ENCODE peak calls at places on chromosomes 3 and 15, in eight cellular contexts. One of them, this sample, is unnamed.
A peak's percentile ranks its signal among the peaks of the same experiment; 100 is the strongest.

GRCh38 chr3:151282921-151283320 is 4.6 kb upstream of the P2RY14 start:
- DNase-seq in IMR-90: peak; percentile 83
- DNase-seq in neural progenitor cell: peak; percentile 36
- DNase-seq in PC-9: peak; percentile 54
- DNase-seq in GM12878: no peak
- DNase-seq in hepatocyte: peak; percentile 52
- DNase-seq in HCT116: peak; percentile 51
- DNase-seq in fibroblast of lung: peak; percentile 49
- DNase-seq in this sample: peak; percentile 41

GRCh38 chr15:100572362-100572983 is 29.5 kb downstream of the LINS1 start:
- DNase-seq in IMR-90: peak; percentile 23
- DNase-seq in neural progenitor cell: no peak
- DNase-seq in PC-9: no peak
- DNase-seq in GM12878: no peak
- DNase-seq in hepatocyte: peak; percentile 11
- DNase-seq in HCT116: no peak
- DNase-seq in fibroblast of lung: no peak
- DNase-seq in this sample: peak; percentile 4

GRCh38 chr3:111639316-111639715 is 44.2 kb upstream of the ZBED2 start:
- DNase-seq in IMR-90: no peak
- DNase-seq in neural progenitor cell: no peak
- DNase-seq in PC-9: no peak
- DNase-seq in GM12878: no peak
- DNase-seq in hepatocyte: no peak
- DNase-seq in HCT116: no peak
- DNase-seq in fibroblast of lung: no peak
- DNase-seq in this sample: peak; percentile 6

GRCh38 chr3:55910543-55910942 is 423.4 kb upstream of the WNT5A start:
- DNase-seq in IMR-90: peak; percentile 19
- DNase-seq in neural progenitor cell: no peak
- DNase-seq in PC-9: no peak
- DNase-seq in GM12878: no peak
- DNase-seq in hepatocyte: no peak
- DNase-seq in HCT116: no peak
- DNase-seq in fibroblast of lung: no peak
- DNase-seq in this sample: no peak

GRCh38 chr3:99881121-99881524 is 63.5 kb downstream of the CMSS1 start:
- DNase-seq in IMR-90: no peak
- DNase-seq in neural progenitor cell: no peak
- DNase-seq in PC-9: no peak
- DNase-seq in GM12878: no peak
- DNase-seq in hepatocyte: no peak
- DNase-seq in HCT116: no peak
- DNase-seq in fibroblast of lung: no peak
- DNase-seq in this sample: no peak

GRCh38 chr3:15384510-15385237 is 42.7 kb downstream of the METTL6 start:
- DNase-seq in IMR-90: no peak
- DNase-seq in neural progenitor cell: no peak
- DNase-seq in PC-9: no peak
- DNase-seq in GM12878: peak; percentile 84
- DNase-seq in hepatocyte: no peak
- DNase-seq in HCT116: no peak
- DNase-seq in fibroblast of lung: no peak
- DNase-seq in this sample: no peak

GRCh38 chr3:132034097-132034485 is 723 bp downstream of the CPNE4 start:
- DNase-seq in IMR-90: no peak
- DNase-seq in neural progenitor cell: peak; percentile 12
- DNase-seq in PC-9: no peak
- DNase-seq in GM12878: no peak
- DNase-seq in hepatocyte: no peak
- DNase-seq in HCT116: no peak
- DNase-seq in fibroblast of lung: no peak
- DNase-seq in this sample: peak; percentile 48

GRCh38 chr3:161403251-161403650 is 31.9 kb upstream of the SPTSSB start:
- DNase-seq in IMR-90: no peak
- DNase-seq in neural progenitor cell: no peak
- DNase-seq in PC-9: no peak
- DNase-seq in GM12878: no peak
- DNase-seq in hepatocyte: no peak
- DNase-seq in HCT116: no peak
- DNase-seq in fibroblast of lung: peak; percentile 32
- DNase-seq in this sample: no peak

DNA sequence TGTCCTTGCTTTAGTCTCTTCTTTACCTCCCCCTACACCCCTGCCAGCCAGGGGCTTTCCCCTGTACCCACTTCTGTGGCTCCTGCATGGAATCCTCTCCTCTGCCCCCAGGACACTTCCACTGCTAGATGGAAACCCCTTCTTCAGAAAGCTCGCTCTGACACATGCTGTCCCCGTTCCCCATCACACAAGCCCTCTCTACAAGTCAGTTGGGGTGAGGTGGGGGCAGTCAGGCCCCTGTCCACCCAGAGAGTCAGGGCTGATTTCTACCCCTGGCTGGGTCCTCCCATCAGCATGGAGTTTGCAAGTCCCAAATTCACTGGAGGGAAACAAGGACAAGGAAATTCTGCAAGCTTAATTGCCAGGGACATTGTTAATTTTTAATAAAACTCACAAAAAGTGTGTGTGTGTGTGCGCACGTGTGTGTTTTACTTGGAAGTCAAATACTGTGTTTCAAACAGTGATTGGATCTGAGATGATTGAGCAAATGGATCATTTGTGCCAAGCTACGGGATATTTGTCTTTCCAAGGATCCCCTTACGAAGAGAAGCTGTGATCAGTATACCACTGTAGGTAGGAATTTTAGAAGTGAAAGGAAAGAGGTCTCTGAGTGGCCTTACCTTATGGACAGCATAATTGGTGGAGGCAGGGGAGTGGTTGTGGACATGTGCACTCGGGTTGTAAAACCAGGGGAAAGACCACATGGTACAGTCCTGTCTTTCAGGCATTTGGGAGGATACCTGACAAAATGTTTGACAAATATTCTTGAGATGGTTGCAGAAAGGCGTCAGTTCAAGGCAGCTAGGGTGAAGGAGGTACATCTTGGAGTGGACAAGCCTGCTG is 1.5 kb upstream of the AMOTL2 start:
- DNase-seq in IMR-90: no peak
- DNase-seq in neural progenitor cell: no peak
- DNase-seq in PC-9: no peak
- DNase-seq in GM12878: no peak
- DNase-seq in hepatocyte: peak; percentile 6
- DNase-seq in HCT116: no peak
- DNase-seq in fibroblast of lung: no peak
- DNase-seq in this sample: no peak
- H2AFZ ChIP-seq in IMR-90: peak overlapping the region; percentile 45
- H2AFZ ChIP-seq in neural progenitor cell: peak overlapping the region; percentile 83
- H2AFZ ChIP-seq in PC-9: no peak overlapping the region
- H2AFZ ChIP-seq in GM12878: no peak overlapping the region
- H2AFZ ChIP-seq in hepatocyte: no peak overlapping the region
- H2AFZ ChIP-seq in HCT116: peak overlapping the region; percentile 73
- H2AFZ ChIP-seq in fibroblast of lung: no peak overlapping the region
- H2AFZ ChIP-seq in this sample: peak overlapping the region; percentile 34

DNA sequence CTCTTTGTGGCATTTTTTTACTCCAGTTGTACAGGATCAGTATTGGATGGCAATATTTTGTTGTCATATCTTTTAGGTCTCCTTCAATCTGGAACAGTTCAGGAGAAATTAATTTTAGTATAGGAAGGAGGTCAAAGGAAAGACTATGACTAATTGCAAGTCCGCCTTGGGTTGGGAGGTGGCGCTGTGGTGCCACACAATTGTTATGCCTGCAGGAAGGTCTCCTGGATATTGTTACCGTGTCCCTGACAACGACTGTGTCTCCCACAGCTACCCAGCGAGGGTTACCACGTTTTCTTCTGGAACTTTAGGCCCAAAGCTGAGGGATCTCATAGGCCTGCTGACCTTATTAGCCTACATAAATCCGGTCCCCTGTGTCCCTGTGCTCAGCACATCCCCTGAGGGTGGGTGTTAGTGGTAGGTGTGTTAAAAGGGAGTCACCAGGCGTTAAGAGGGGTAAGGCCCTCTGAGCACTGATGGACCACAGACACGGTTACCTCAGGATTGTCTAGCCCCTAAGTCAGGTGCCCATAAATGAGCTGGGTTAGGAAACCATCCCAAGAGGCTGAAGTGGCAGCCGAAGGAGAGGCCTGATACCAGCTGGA is 31.5 kb downstream of the KCNAB1 start:
- DNase-seq in IMR-90: peak; percentile 69
- DNase-seq in neural progenitor cell: peak; percentile 80
- DNase-seq in PC-9: peak; percentile 49
- DNase-seq in GM12878: no peak
- DNase-seq in hepatocyte: peak; percentile 86
- DNase-seq in HCT116: peak; percentile 60
- DNase-seq in fibroblast of lung: peak; percentile 77
- DNase-seq in this sample: peak; percentile 90
- H2AFZ ChIP-seq in IMR-90: peak overlapping the region; percentile 66
- H2AFZ ChIP-seq in neural progenitor cell: peak overlapping the region; percentile 93
- H2AFZ ChIP-seq in PC-9: no peak overlapping the region
- H2AFZ ChIP-seq in GM12878: no peak overlapping the region
- H2AFZ ChIP-seq in hepatocyte: no peak overlapping the region
- H2AFZ ChIP-seq in HCT116: peak overlapping the region; percentile 98
- H2AFZ ChIP-seq in fibroblast of lung: peak overlapping the region; percentile 19
- H2AFZ ChIP-seq in this sample: peak overlapping the region; percentile 94

DNA sequence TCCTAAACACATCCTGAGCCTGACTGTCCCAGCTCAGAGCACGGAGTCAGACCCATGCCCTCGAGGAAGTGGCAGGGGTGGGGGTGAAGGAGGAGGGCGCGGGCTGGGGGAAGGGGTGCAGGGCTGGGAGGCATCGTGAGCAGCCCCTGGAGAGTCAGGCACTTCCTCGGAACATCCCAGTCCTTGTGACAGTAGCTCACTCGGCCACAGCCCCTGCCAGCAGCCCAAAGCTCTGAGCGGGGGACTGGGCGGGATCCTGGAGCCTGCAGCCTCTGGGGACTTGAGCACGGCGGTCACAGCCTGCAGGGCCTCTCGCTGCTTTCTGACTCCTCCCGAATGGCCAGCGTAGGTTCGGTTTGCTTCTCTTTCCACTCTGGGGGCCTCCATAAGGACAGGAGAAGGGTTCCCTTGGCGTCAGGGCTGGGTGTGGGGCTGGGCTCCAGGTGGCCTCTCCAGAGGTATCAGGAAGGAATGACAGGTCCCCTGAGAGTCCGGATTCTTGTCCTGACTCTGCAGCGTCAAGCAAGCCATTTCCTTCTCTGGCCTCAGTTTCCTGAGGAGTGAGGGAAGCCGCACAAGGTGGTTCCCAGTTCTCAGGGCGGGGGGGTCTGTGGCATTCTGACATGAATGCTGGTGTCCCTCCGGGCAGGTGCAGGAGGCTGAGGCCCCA is 20.9 kb downstream of the PSTPIP1 start:
- DNase-seq in IMR-90: no peak
- DNase-seq in neural progenitor cell: peak; percentile 48
- DNase-seq in PC-9: no peak
- DNase-seq in GM12878: no peak
- DNase-seq in hepatocyte: no peak
- DNase-seq in HCT116: no peak
- DNase-seq in fibroblast of lung: no peak
- DNase-seq in this sample: no peak
- H2AFZ ChIP-seq in IMR-90: no peak overlapping the region
- H2AFZ ChIP-seq in neural progenitor cell: peak overlapping the region; percentile 76
- H2AFZ ChIP-seq in PC-9: no peak overlapping the region
- H2AFZ ChIP-seq in GM12878: no peak overlapping the region
- H2AFZ ChIP-seq in hepatocyte: no peak overlapping the region
- H2AFZ ChIP-seq in HCT116: no peak overlapping the region
- H2AFZ ChIP-seq in fibroblast of lung: no peak overlapping the region
- H2AFZ ChIP-seq in this sample: peak overlapping the region; percentile 32

GRCh38 chr3:54038391-54038790 is 84.0 kb upstream of the CACNA2D3 start:
- DNase-seq in IMR-90: no peak
- DNase-seq in neural progenitor cell: no peak
- DNase-seq in PC-9: no peak
- DNase-seq in GM12878: no peak
- DNase-seq in hepatocyte: no peak
- DNase-seq in HCT116: no peak
- DNase-seq in fibroblast of lung: no peak
- DNase-seq in this sample: no peak
- H2AFZ ChIP-seq in IMR-90: no peak overlapping the region
- H2AFZ ChIP-seq in neural progenitor cell: no peak overlapping the region
- H2AFZ ChIP-seq in PC-9: no peak overlapping the region
- H2AFZ ChIP-seq in GM12878: no peak overlapping the region
- H2AFZ ChIP-seq in hepatocyte: no peak overlapping the region
- H2AFZ ChIP-seq in HCT116: no peak overlapping the region
- H2AFZ ChIP-seq in fibroblast of lung: no peak overlapping the region
- H2AFZ ChIP-seq in this sample: no peak overlapping the region

DNA sequence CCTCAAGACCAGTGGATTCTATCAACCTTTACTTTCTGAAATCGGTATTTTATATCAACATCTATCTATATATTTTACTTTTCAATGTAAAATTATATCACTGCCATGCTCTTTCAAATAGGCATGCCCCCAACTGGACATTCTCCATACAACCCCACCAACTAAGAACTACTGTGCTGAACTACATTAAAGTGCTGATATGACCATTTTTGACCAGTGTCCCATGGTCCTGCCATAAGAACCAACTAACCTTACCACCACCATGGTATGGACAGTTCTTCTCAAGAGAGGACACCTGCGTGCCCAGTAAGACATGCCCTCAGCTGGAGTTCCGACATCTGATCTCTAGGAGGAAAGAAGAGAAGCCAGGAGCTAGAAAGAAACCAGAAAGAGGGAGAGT is 15.6 kb downstream of the POMGNT2 start:
- DNase-seq in IMR-90: no peak
- DNase-seq in neural progenitor cell: no peak
- DNase-seq in PC-9: no peak
- DNase-seq in GM12878: no peak
- DNase-seq in hepatocyte: no peak
- DNase-seq in HCT116: no peak
- DNase-seq in fibroblast of lung: no peak
- DNase-seq in this sample: no peak
- H2AFZ ChIP-seq in IMR-90: no peak overlapping the region
- H2AFZ ChIP-seq in neural progenitor cell: no peak overlapping the region
- H2AFZ ChIP-seq in PC-9: no peak overlapping the region
- H2AFZ ChIP-seq in GM12878: no peak overlapping the region
- H2AFZ ChIP-seq in hepatocyte: no peak overlapping the region
- H2AFZ ChIP-seq in HCT116: no peak overlapping the region
- H2AFZ ChIP-seq in fibroblast of lung: no peak overlapping the region
- H2AFZ ChIP-seq in this sample: no peak overlapping the region

DNA sequence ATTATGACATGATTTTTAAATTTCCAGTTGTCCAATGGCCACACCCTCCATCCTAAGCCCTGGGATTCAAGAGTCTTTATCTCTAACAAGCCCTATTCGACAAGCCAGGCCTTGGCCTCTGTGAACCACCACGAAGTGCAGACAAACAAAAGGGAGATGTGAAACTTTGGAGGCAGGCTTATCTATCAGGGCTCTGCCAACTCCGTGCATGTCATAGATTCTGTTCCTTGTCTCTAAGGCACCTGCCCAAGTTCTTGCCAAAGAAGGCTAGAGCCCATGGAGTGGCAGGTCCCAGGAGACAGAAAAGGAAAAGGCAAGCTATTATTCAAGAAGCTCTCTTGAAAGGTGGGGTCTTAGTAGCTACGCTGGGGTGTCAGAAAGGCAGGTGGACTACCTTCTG is 212.4 kb upstream of the ADAMTS9 start:
- DNase-seq in IMR-90: no peak
- DNase-seq in neural progenitor cell: no peak
- DNase-seq in PC-9: no peak
- DNase-seq in GM12878: no peak
- DNase-seq in hepatocyte: no peak
- DNase-seq in HCT116: no peak
- DNase-seq in fibroblast of lung: no peak
- DNase-seq in this sample: no peak
- H2AFZ ChIP-seq in IMR-90: no peak overlapping the region
- H2AFZ ChIP-seq in neural progenitor cell: no peak overlapping the region
- H2AFZ ChIP-seq in PC-9: no peak overlapping the region
- H2AFZ ChIP-seq in GM12878: no peak overlapping the region
- H2AFZ ChIP-seq in hepatocyte: no peak overlapping the region
- H2AFZ ChIP-seq in HCT116: no peak overlapping the region
- H2AFZ ChIP-seq in fibroblast of lung: no peak overlapping the region
- H2AFZ ChIP-seq in this sample: no peak overlapping the region

GRCh38 chr3:45127130-45127822 is 18.9 kb downstream of the CDCP1 start:
- DNase-seq in IMR-90: no peak
- DNase-seq in neural progenitor cell: no peak
- DNase-seq in PC-9: no peak
- DNase-seq in GM12878: no peak
- DNase-seq in hepatocyte: no peak
- DNase-seq in HCT116: no peak
- DNase-seq in fibroblast of lung: no peak
- DNase-seq in this sample: no peak
- H2AFZ ChIP-seq in IMR-90: no peak overlapping the region
- H2AFZ ChIP-seq in neural progenitor cell: no peak overlapping the region
- H2AFZ ChIP-seq in PC-9: no peak overlapping the region
- H2AFZ ChIP-seq in GM12878: no peak overlapping the region
- H2AFZ ChIP-seq in hepatocyte: no peak overlapping the region
- H2AFZ ChIP-seq in HCT116: no peak overlapping the region
- H2AFZ ChIP-seq in fibroblast of lung: no peak overlapping the region
- H2AFZ ChIP-seq in this sample: no peak overlapping the region

This sample was measured in GM23338.